ENCODE peak calls at places on chromosomes 6 and 20, in seven cellular contexts. P is psoas muscle, N is OCI-LY7, L is tibial nerve, T is uterus, I is upper lobe of left lung, S is stomach. E is an unnamed sample. For H3K4me1, the result is how much of the 10 kb centered on the place peaks cover.

GRCh38 chr20:54726687-54727086 is 251.3 kb downstream of the DOK5 start:
- DNase-seq in P (no peak), N (no peak), L (no peak), T (no peak), I (no peak), S (no peak), E (peak)

GRCh38 chr6:165883851-165884640 is 221.0 kb upstream of the PDE10A start:
- DNase-seq in P (no peak), N (no peak), L (no peak), T (no peak), I (no peak), S (no peak), E (no peak)

GRCh38 chr6:155066371-155066770 is 71.3 kb downstream of the TIAM2 start:
- DNase-seq in P (no peak), N (no peak), L (no peak), T (no peak), I (no peak), S (no peak), E (no peak)

GRCh38 chr20:3121271-3121911 is 36.9 kb upstream of the AVP start:
- DNase-seq in P (no peak), N (no peak), L (no peak), T (no peak), I (no peak), S (no peak), E (no peak)

GRCh38 chr20:37315293-37316110 is 26.0 kb downstream of the MANBAL start:
- DNase-seq in P (peak), N (peak), L (peak), T (peak), I (no peak), S (peak), E (no peak)

GRCh38 chr20:53176133-53176532 is 204.0 kb downstream of the TSHZ2 start:
- DNase-seq in P (no peak), N (no peak), L (no peak), T (no peak), I (no peak), S (no peak), E (no peak)

GRCh38 chr6:152637422-152638047 is 373 bp upstream of the SYNE1 start:
- DNase-seq in P (no peak), N (no peak), L (no peak), T (no peak), I (no peak), S (no peak), E (no peak)

GRCh38 chr6:106973841-106974336 is 640 bp downstream of the CD24 start:
- DNase-seq in P (no peak), N (peak), L (no peak), T (no peak), I (no peak), S (peak), E (peak)

GRCh38 chr20:4563534-4563933 is 158.2 kb upstream of the PRND start:
- DNase-seq in P (no peak), N (no peak), L (no peak), T (no peak), I (no peak), S (no peak), E (no peak)

GRCh38 chr20:36384022-36384619 is 78.0 kb downstream of the DLGAP4 start:
- DNase-seq in P (no peak), N (peak), L (no peak), T (no peak), I (no peak), S (no peak), E (no peak)

GRCh38 chr6:52562915-52563314 is 13.9 kb downstream of the TRAM2 start:
- DNase-seq in P (no peak), N (no peak), L (no peak), T (no peak), I (no peak), S (no peak), E (no peak)

GRCh38 chr6:136975089-136975715 is 53.1 kb downstream of the SLC35D3 start:
- DNase-seq in P (no peak), N (peak), L (no peak), T (no peak), I (no peak), S (no peak), E (no peak)

GRCh38 chr20:45095753-45096371 is 5.1 kb downstream of the KCNS1 start:
- DNase-seq in P (no peak), N (peak), L (peak), T (peak), I (no peak), S (peak), E (peak)

GRCh38 chr6:4727671-4728435 is 48.4 kb upstream of the CDYL start:
- DNase-seq in P (no peak), N (peak), L (no peak), T (no peak), I (no peak), S (no peak), E (no peak)

GRCh38 chr6:18444176-18444575 is 57.0 kb downstream of the RNF144B start:
- DNase-seq in P (no peak), N (no peak), L (no peak), T (no peak), I (no peak), S (no peak), E (no peak)

GRCh38 chr6:18446771-18447170 is 59.6 kb downstream of the RNF144B start:
- DNase-seq in P (no peak), N (no peak), L (no peak), T (no peak), I (no peak), S (no peak), E (no peak)

GRCh38 chr6:18439581-18439980 is 52.4 kb downstream of the RNF144B start:
- DNase-seq in P (no peak), N (no peak), L (no peak), T (no peak), I (no peak), S (no peak), E (no peak)

DNA sequence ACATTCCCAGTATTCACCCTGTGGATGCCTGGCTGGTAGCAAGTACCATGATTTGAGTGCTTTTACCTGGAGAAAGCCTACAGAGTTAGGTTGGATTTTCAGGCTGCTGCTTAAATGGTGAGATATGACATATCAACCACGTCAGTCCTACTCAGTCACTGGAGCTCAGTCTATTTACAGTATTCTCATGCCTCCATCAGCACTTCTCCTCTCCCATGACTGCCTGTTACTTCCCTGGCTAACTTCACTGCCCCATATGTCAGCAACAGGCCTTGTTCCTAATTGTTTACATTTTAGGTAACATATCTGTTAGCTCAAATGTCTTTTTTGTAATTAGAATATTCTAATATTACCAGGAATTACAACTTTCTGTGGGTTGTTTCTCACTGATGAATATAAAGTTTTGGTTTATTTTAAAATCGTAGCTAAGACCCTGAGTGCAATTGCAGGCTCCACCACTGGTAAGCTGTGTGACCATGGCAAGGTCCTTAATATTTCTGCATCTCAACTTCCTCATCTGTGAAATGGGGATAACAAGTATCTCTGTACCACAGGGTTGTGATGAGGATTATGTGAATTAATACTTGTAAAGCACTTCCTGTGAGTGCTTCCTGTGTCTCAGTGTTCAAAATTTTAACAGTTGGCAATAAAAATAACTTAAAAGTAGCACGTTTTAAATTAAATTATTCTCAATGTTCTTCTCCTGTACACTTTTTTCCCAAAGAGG is 54.3 kb downstream of the RNF144B start:
- DNase-seq in P (no peak), N (peak), L (no peak), T (no peak), I (no peak), S (no peak), E (no peak)
- H3K4me1 ChIP-seq in P (half or more), N (under half), L (under half), T (under half), I (under half), S (under half), E (under half)

GRCh38 chr20:8535403-8536003 is 403.4 kb downstream of the PLCB1 start:
- DNase-seq in P (no peak), N (peak), L (no peak), T (no peak), I (no peak), S (no peak), E (no peak)
- TF ChIP-seq CTCF in P (peak), N (peak), L (no peak), T (no peak), I (peak), S (no peak), E (no peak)

GRCh38 chr6:158789115-158789917 is 29.9 kb downstream of the EZR start:
- DNase-seq in P (no peak), N (peak), L (no peak), T (no peak), I (no peak), S (peak), E (peak)
- H3K4me1 ChIP-seq in P (under half), N (half or more), L (under half), T (under half), I (under half), S (under half), E (under half)

GRCh38 chr6:92159046-92159445 is 1260.3 kb downstream of the EPHA7 start:
- DNase-seq in P (no peak), N (no peak), L (no peak), T (no peak), I (no peak), S (no peak), E (no peak)
- TF ChIP-seq CTCF in P (no peak), N (peak), L (no peak), T (no peak), I (no peak), S (no peak), E (no peak)

GRCh38 chr20:62060631-62061541 is 4.8 kb downstream of the TAF4 start:
- DNase-seq in P (no peak), N (no peak), L (no peak), T (no peak), I (peak), S (no peak), E (no peak)

GRCh38 chr20:62062661-62063600 is 2.8 kb downstream of the TAF4 start:
- DNase-seq in P (no peak), N (no peak), L (no peak), T (no peak), I (peak), S (no peak), E (no peak)

GRCh38 chr20:62058941-62059340 is 6.7 kb downstream of the TAF4 start:
- DNase-seq in P (no peak), N (no peak), L (no peak), T (no peak), I (no peak), S (no peak), E (no peak)

GRCh38 chr20:62061851-62062418 is 3.7 kb downstream of the TAF4 start:
- DNase-seq in P (no peak), N (no peak), L (no peak), T (no peak), I (no peak), S (no peak), E (no peak)

GRCh38 chr20:62059926-62060630 is 5.6 kb downstream of the TAF4 start:
- DNase-seq in P (no peak), N (no peak), L (no peak), T (no peak), I (peak), S (peak), E (no peak)
- H3K4me1 ChIP-seq in P (under half), N (under half), L (under half), T (under half), I (under half), S (under half), E (under half)

GRCh38 chr6:26216886-26217713 is 129.9 kb downstream of the HFE start:
- DNase-seq in P (peak), N (peak), L (peak), T (peak), I (peak), S (peak), E (peak)
- TF ChIP-seq CTCF in P (peak), N (peak), L (peak), T (peak), I (peak), S (peak), E (peak)

DNA sequence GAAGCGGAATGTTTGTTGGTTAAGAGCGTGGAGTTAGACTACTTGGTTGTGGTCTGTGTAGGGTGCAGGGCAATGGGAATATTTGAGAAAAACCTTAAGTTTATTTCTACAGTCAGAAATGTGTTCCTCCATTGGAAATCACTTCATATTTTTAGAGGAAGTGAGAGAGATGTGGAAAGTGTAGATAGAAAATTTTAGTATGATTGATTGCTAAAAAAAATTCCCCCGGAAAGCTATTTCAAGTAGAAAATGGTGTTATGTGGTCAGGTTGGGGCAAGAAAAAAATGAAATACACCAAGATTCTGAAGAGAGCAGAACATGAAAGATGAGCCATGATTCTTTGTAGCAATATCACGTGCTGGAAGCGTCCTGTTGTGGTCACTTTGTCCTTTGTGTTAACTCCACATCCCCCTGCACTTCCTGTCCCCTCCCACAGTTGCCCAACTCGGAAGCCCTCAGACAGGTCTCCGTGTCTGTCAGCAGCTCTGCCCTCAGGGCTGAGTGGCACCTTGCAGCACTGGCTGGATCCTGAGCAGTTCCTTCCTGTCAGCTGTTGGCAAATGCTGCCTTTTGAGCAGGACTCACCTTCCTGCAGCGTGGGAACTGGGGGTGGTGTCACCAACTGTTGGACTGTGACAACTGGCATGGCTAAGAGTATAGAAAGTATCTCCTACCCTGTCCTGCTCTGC is 137.5 kb upstream of the SLC24A3 start:
- DNase-seq in P (no peak), N (no peak), L (no peak), T (no peak), I (no peak), S (no peak), E (no peak)
- H3K4me1 ChIP-seq in P (under half), N (under half), L (under half), T (under half), I (under half), S (under half), E (under half)